ENCODE peak calls at places on chromosomes 2 and 18, in eight cellular contexts. X is anterior cingulate cortex, S is HT-29, H is fibroblast of the conjunctiva, U is NCI-H1105, G is left colon, K is iPS-NIHi11, Y is stromal cell of bone marrow. V is an unnamed sample.

GRCh38 chr2:187079901-187080300 is 230.9 kb upstream of the ZSWIM2 start:
- DNase-seq in X (no peak), S (no peak), H (no peak), U (no peak), G (no peak), K (no peak), Y (no peak), V (no peak)

GRCh38 chr18:11947214-11948119 is 33.8 kb upstream of the IMPA2 start:
- DNase-seq in X (peak), S (peak), H (peak), U (no peak), G (peak), K (peak), Y (peak), V (peak)

GRCh38 chr2:112881217-112882000 is 29.6 kb upstream of the IL37 start:
- DNase-seq in X (peak), S (no peak), H (no peak), U (no peak), G (no peak), K (no peak), Y (peak), V (no peak)

GRCh38 chr18:24208270-24209035 is 69.6 kb downstream of the CABYR start:
- DNase-seq in X (no peak), S (no peak), H (no peak), U (no peak), G (no peak), K (no peak), Y (no peak), V (no peak)

GRCh38 chr18:49691177-49691608 is 122.1 kb downstream of the ACAA2 start:
- DNase-seq in X (no peak), S (peak), H (peak), U (no peak), G (no peak), K (no peak), Y (peak), V (no peak)

GRCh38 chr2:160351978-160352377 is 141.6 kb downstream of the RBMS1 start:
- DNase-seq in X (no peak), S (no peak), H (no peak), U (no peak), G (no peak), K (no peak), Y (no peak), V (no peak)

GRCh38 chr2:46812381-46813024 is 103.1 kb downstream of the MCFD2 start:
- DNase-seq in X (peak), S (peak), H (peak), U (no peak), G (no peak), K (no peak), Y (peak), V (no peak)

GRCh38 chr2:36812196-36812595 is 115.7 kb downstream of the VIT start:
- DNase-seq in X (no peak), S (peak), H (no peak), U (no peak), G (no peak), K (peak), Y (no peak), V (no peak)

GRCh38 chr2:104938226-104938941 is 84.5 kb downstream of the POU3F3 start:
- DNase-seq in X (peak), S (no peak), H (no peak), U (no peak), G (no peak), K (no peak), Y (no peak), V (no peak)

GRCh38 chr2:216551669-216552068 is 53.0 kb downstream of the RPL37A start:
- DNase-seq in X (no peak), S (no peak), H (no peak), U (no peak), G (peak), K (no peak), Y (no peak), V (no peak)

GRCh38 chr18:47113796-47114540 is 36.3 kb downstream of the HDHD2 start:
- DNase-seq in X (no peak), S (no peak), H (no peak), U (no peak), G (no peak), K (peak), Y (peak), V (no peak)

GRCh38 chr2:8454797-8455196 is 227.1 kb upstream of the ID2 start:
- DNase-seq in X (no peak), S (no peak), H (no peak), U (no peak), G (no peak), K (no peak), Y (no peak), V (no peak)

GRCh38 chr2:136444323-136444722 is 321.0 kb upstream of the THSD7B start:
- DNase-seq in X (no peak), S (no peak), H (no peak), U (no peak), G (no peak), K (no peak), Y (no peak), V (no peak)

GRCh38 chr2:105777071-105777482 is 32.4 kb downstream of the NCK2 start:
- DNase-seq in X (no peak), S (no peak), H (no peak), U (no peak), G (no peak), K (no peak), Y (no peak), V (no peak)

GRCh38 chr18:61870151-61870550 is 22.7 kb downstream of the RNF152 start:
- DNase-seq in X (no peak), S (no peak), H (no peak), U (no peak), G (no peak), K (peak), Y (no peak), V (no peak)

V was measured in stomach.